ENCODE peak calls at places on chromosomes 6 and 20, in eight cellular contexts. One of them, this sample, is unnamed.

GRCh38 chr6:147507162-147508072 is 1.1 kb upstream of the SAMD5 start:
- DNase-seq in heart left ventricle: peak
- DNase-seq in NB4: no peak
- DNase-seq in ovary: peak
- DNase-seq in uterus: peak
- DNase-seq in transverse colon: peak
- DNase-seq in A549: peak
- DNase-seq in tibial nerve: no peak
- DNase-seq in this sample: no peak

GRCh38 chr6:28211840-28212509 is 13.1 kb upstream of the ZSCAN9 start:
- DNase-seq in ovary: no peak
- DNase-seq in NB4: peak
- DNase-seq in uterus: no peak
- DNase-seq in tibial nerve: no peak
- DNase-seq in A549: no peak
- DNase-seq in heart left ventricle: no peak
- DNase-seq in transverse colon: no peak
- DNase-seq in this sample: no peak

GRCh38 chr6:127582777-127583462 is 5.9 kb downstream of the C6orf58 start:
- DNase-seq in ovary: no peak
- DNase-seq in A549: peak
- DNase-seq in transverse colon: no peak
- DNase-seq in uterus: no peak
- DNase-seq in NB4: no peak
- DNase-seq in heart left ventricle: no peak
- DNase-seq in tibial nerve: no peak
- DNase-seq in this sample: no peak

GRCh38 chr6:16684195-16684689 is 77.0 kb downstream of the ATXN1 start:
- DNase-seq in A549: peak
- DNase-seq in ovary: no peak
- DNase-seq in NB4: peak
- DNase-seq in transverse colon: no peak
- DNase-seq in uterus: no peak
- DNase-seq in heart left ventricle: peak
- DNase-seq in tibial nerve: no peak
- DNase-seq in this sample: no peak

GRCh38 chr20:478010-478948 is 15.9 kb upstream of the TBC1D20 start:
- DNase-seq in tibial nerve: no peak
- DNase-seq in heart left ventricle: no peak
- DNase-seq in NB4: no peak
- DNase-seq in A549: no peak
- DNase-seq in ovary: no peak
- DNase-seq in transverse colon: no peak
- DNase-seq in uterus: no peak
- DNase-seq in this sample: no peak

GRCh38 chr20:49969946-49970345 is 12.8 kb upstream of the SNAI1 start:
- DNase-seq in heart left ventricle: no peak
- DNase-seq in A549: no peak
- DNase-seq in ovary: no peak
- DNase-seq in NB4: no peak
- DNase-seq in transverse colon: no peak
- DNase-seq in uterus: no peak
- DNase-seq in tibial nerve: no peak
- DNase-seq in this sample: no peak

GRCh38 chr6:110357696-110358535 is at the start of gene METTL24:
- DNase-seq in heart left ventricle: peak
- DNase-seq in uterus: peak
- DNase-seq in ovary: peak
- DNase-seq in NB4: peak
- DNase-seq in tibial nerve: no peak
- DNase-seq in transverse colon: no peak
- DNase-seq in A549: no peak
- DNase-seq in this sample: peak

GRCh38 chr20:10490706-10491105 is 55.6 kb downstream of the SLX4IP start:
- DNase-seq in heart left ventricle: no peak
- DNase-seq in tibial nerve: no peak
- DNase-seq in uterus: no peak
- DNase-seq in ovary: no peak
- DNase-seq in NB4: peak
- DNase-seq in A549: no peak
- DNase-seq in transverse colon: no peak
- DNase-seq in this sample: no peak

GRCh38 chr6:168165891-168166290 is 86.9 kb upstream of the FRMD1 start:
- DNase-seq in transverse colon: no peak
- DNase-seq in heart left ventricle: no peak
- DNase-seq in tibial nerve: no peak
- DNase-seq in A549: no peak
- DNase-seq in ovary: no peak
- DNase-seq in uterus: peak
- DNase-seq in NB4: no peak
- DNase-seq in this sample: peak

GRCh38 chr6:49576618-49577017 is 26.1 kb downstream of the C6orf141 start:
- DNase-seq in uterus: no peak
- DNase-seq in heart left ventricle: no peak
- DNase-seq in NB4: no peak
- DNase-seq in transverse colon: no peak
- DNase-seq in A549: no peak
- DNase-seq in ovary: no peak
- DNase-seq in tibial nerve: no peak
- DNase-seq in this sample: no peak

GRCh38 chr6:148521586-148521985 is 178.9 kb downstream of the SASH1 start:
- DNase-seq in ovary: no peak
- DNase-seq in tibial nerve: no peak
- DNase-seq in heart left ventricle: no peak
- DNase-seq in transverse colon: no peak
- DNase-seq in uterus: no peak
- DNase-seq in NB4: no peak
- DNase-seq in A549: no peak
- DNase-seq in this sample: no peak

GRCh38 chr6:36969240-36969691 is 14.7 kb downstream of the PI16 start:
- DNase-seq in A549: no peak
- DNase-seq in heart left ventricle: no peak
- DNase-seq in tibial nerve: no peak
- DNase-seq in ovary: no peak
- DNase-seq in uterus: no peak
- DNase-seq in NB4: no peak
- DNase-seq in transverse colon: no peak
- DNase-seq in this sample: no peak

GRCh38 chr20:60294627-60295026 is 336.4 kb downstream of the CDH26 start:
- DNase-seq in tibial nerve: no peak
- DNase-seq in NB4: no peak
- DNase-seq in A549: no peak
- DNase-seq in ovary: no peak
- DNase-seq in uterus: no peak
- DNase-seq in transverse colon: no peak
- DNase-seq in heart left ventricle: no peak
- DNase-seq in this sample: peak

GRCh38 chr6:144613859-144614258 is 328.7 kb downstream of the UTRN start:
- DNase-seq in NB4: no peak
- DNase-seq in uterus: no peak
- DNase-seq in ovary: no peak
- DNase-seq in tibial nerve: no peak
- DNase-seq in A549: no peak
- DNase-seq in transverse colon: no peak
- DNase-seq in heart left ventricle: no peak
- DNase-seq in this sample: no peak

GRCh38 chr6:119979862-119980261 is 630.3 kb upstream of the MAN1A1 start:
- DNase-seq in NB4: peak
- DNase-seq in transverse colon: no peak
- DNase-seq in ovary: no peak
- DNase-seq in tibial nerve: no peak
- DNase-seq in A549: peak
- DNase-seq in heart left ventricle: no peak
- DNase-seq in uterus: no peak
- DNase-seq in this sample: no peak

GRCh38 chr6:158021376-158021775 is 39.7 kb downstream of the SYNJ2 start:
- DNase-seq in ovary: no peak
- DNase-seq in A549: no peak
- DNase-seq in NB4: no peak
- DNase-seq in tibial nerve: no peak
- DNase-seq in uterus: no peak
- DNase-seq in heart left ventricle: no peak
- DNase-seq in transverse colon: no peak
- DNase-seq in this sample: no peak

GRCh38 chr6:85997206-85997605 is 354.5 kb upstream of the SYNCRIP start:
- DNase-seq in tibial nerve: no peak
- DNase-seq in uterus: no peak
- DNase-seq in transverse colon: no peak
- DNase-seq in A549: no peak
- DNase-seq in ovary: no peak
- DNase-seq in heart left ventricle: no peak
- DNase-seq in NB4: no peak
- DNase-seq in this sample: no peak

GRCh38 chr6:160042014-160042773 is 73.3 kb downstream of the IGF2R start:
- DNase-seq in uterus: no peak
- DNase-seq in heart left ventricle: no peak
- DNase-seq in NB4: no peak
- DNase-seq in tibial nerve: no peak
- DNase-seq in A549: no peak
- DNase-seq in ovary: no peak
- DNase-seq in transverse colon: no peak
- DNase-seq in this sample: peak

GRCh38 chr20:408843-409696 is 971 bp downstream of the RBCK1 start:
- DNase-seq in NB4: peak
- DNase-seq in A549: no peak
- DNase-seq in heart left ventricle: no peak
- DNase-seq in ovary: no peak
- DNase-seq in tibial nerve: no peak
- DNase-seq in transverse colon: no peak
- DNase-seq in uterus: no peak
- DNase-seq in this sample: no peak

GRCh38 chr6:30548375-30548774 is 7.9 kb downstream of the GNL1 start:
- DNase-seq in ovary: no peak
- DNase-seq in tibial nerve: no peak
- DNase-seq in NB4: no peak
- DNase-seq in heart left ventricle: no peak
- DNase-seq in transverse colon: no peak
- DNase-seq in uterus: no peak
- DNase-seq in A549: no peak
- DNase-seq in this sample: no peak

DNA sequence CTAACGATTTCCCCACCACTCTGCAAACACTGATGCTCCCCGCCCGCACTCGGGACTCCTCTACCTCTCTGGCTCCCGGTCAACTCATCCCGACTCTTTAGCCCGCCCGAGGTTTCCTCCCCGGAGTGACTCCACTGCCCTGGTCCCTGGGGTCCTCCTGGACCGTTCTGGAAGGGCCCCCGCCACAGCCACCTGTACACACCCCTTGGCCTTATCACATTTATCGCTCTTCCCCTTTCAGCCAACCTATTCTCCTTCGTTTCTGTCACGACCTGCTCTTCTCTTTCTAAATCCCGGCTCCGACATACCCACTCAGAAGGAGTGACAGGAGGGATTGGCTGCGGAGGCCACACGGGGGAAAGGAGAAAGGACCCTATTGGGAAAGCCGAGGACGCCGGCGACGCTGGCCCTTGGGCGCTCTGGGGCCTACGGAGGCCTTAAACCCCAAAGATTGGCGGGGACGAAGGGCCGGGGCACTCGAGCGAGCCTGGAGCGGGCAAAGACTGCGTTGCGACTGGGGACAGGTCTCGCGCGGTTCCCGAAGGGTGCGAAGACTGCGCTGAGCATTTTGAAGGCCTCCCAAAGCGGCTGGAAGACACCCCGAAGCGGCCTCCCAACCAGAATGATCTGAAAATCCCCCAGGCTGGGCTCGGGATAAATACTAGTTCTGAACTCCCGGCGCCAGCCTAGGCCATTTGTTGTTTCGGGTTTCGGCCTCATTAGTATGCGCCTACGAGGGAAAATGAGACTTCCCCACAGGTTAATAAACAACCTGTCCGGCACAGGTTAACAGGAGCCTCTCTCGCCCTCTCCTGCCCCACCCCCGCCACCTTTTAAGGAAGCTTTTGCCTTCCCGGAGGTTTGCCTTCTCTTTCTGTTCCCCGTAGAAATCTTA is 9.2 kb downstream of the SIM1 start:
- DNase-seq in A549: no peak
- DNase-seq in transverse colon: peak
- DNase-seq in uterus: no peak
- DNase-seq in NB4: no peak
- DNase-seq in ovary: no peak
- DNase-seq in tibial nerve: no peak
- DNase-seq in heart left ventricle: no peak
- DNase-seq in this sample: no peak
- TF ChIP-seq POLR2A in A549: no peak
- TF ChIP-seq POLR2A in transverse colon: no peak
- TF ChIP-seq POLR2A in uterus: no peak
- TF ChIP-seq POLR2A in NB4: no peak
- TF ChIP-seq POLR2A in ovary: no peak
- TF ChIP-seq POLR2A in tibial nerve: no peak
- TF ChIP-seq POLR2A in heart left ventricle: no peak
- TF ChIP-seq POLR2A in this sample: no peak

GRCh38 chr20:33666293-33667244 is at the start of gene ACTL10:
- DNase-seq in A549: no peak
- DNase-seq in tibial nerve: peak
- DNase-seq in transverse colon: peak
- DNase-seq in NB4: peak
- DNase-seq in heart left ventricle: peak
- DNase-seq in ovary: peak
- DNase-seq in uterus: peak
- DNase-seq in this sample: peak
- TF ChIP-seq CTCF in A549: no peak
- TF ChIP-seq CTCF in tibial nerve: peak
- TF ChIP-seq CTCF in transverse colon: peak
- TF ChIP-seq CTCF in NB4: no peak
- TF ChIP-seq CTCF in heart left ventricle: no peak
- TF ChIP-seq CTCF in ovary: no peak
- TF ChIP-seq CTCF in uterus: peak
- TF ChIP-seq CTCF in this sample: no peak

GRCh38 chr6:156727715-156728385 is 49.3 kb upstream of the ARID1B start:
- DNase-seq in transverse colon: no peak
- DNase-seq in ovary: no peak
- DNase-seq in tibial nerve: no peak
- DNase-seq in NB4: peak
- DNase-seq in heart left ventricle: no peak
- DNase-seq in uterus: no peak
- DNase-seq in A549: no peak
- DNase-seq in this sample: no peak

GRCh38 chr6:156731436-156731835 is 45.7 kb upstream of the ARID1B start:
- DNase-seq in ovary: no peak
- DNase-seq in A549: peak
- DNase-seq in tibial nerve: no peak
- DNase-seq in uterus: no peak
- DNase-seq in transverse colon: no peak
- DNase-seq in heart left ventricle: no peak
- DNase-seq in NB4: peak
- DNase-seq in this sample: no peak

GRCh38 chr6:156725712-156726111 is 51.5 kb upstream of the ARID1B start:
- DNase-seq in ovary: no peak
- DNase-seq in transverse colon: no peak
- DNase-seq in A549: no peak
- DNase-seq in NB4: no peak
- DNase-seq in uterus: no peak
- DNase-seq in tibial nerve: no peak
- DNase-seq in heart left ventricle: no peak
- DNase-seq in this sample: no peak

GRCh38 chr6:156729248-156729647 is 47.9 kb upstream of the ARID1B start:
- DNase-seq in transverse colon: no peak
- DNase-seq in NB4: peak
- DNase-seq in heart left ventricle: no peak
- DNase-seq in A549: peak
- DNase-seq in tibial nerve: no peak
- DNase-seq in ovary: no peak
- DNase-seq in uterus: no peak
- DNase-seq in this sample: no peak
- TF ChIP-seq POLR2A in transverse colon: no peak
- TF ChIP-seq POLR2A in NB4: no peak
- TF ChIP-seq POLR2A in heart left ventricle: no peak
- TF ChIP-seq POLR2A in A549: no peak
- TF ChIP-seq POLR2A in tibial nerve: no peak
- TF ChIP-seq POLR2A in ovary: no peak
- TF ChIP-seq POLR2A in uterus: no peak
- TF ChIP-seq POLR2A in this sample: no peak

GRCh38 chr6:32894085-32895005 is 40.4 kb downstream of the PSMB9 start:
- DNase-seq in A549: peak
- DNase-seq in heart left ventricle: peak
- DNase-seq in ovary: peak
- DNase-seq in NB4: peak
- DNase-seq in transverse colon: peak
- DNase-seq in tibial nerve: peak
- DNase-seq in uterus: peak
- DNase-seq in this sample: peak
- TF ChIP-seq CTCF in A549: no peak
- TF ChIP-seq CTCF in heart left ventricle: peak
- TF ChIP-seq CTCF in ovary: no peak
- TF ChIP-seq CTCF in NB4: no peak
- TF ChIP-seq CTCF in transverse colon: no peak
- TF ChIP-seq CTCF in tibial nerve: no peak
- TF ChIP-seq CTCF in uterus: peak
- TF ChIP-seq CTCF in this sample: no peak